ENCODE peak calls at places on chromosomes 6 and 20, in four cellular contexts. J is RPMI7951; H is stimulated activated CD4-positive, alpha-beta T cell treated with anti-CD3 and anti-CD28 coated beads, Interleukin-4, amount 100 ng/mL, for 1 hour; T is posterior cingulate gyrus. I is an unnamed sample.

GRCh38 chr20:45958593-45958992 is 13.4 kb downstream of the ZNF335 start:
- DNase-seq in J (no peak), H (no peak), T (no peak), I (no peak)

GRCh38 chr6:23265270-23265669 is 695.9 kb downstream of the HDGFL1 start:
- DNase-seq in J (no peak), H (no peak), T (no peak), I (no peak)

GRCh38 chr6:46935687-46936086 is 13.9 kb upstream of the ADGRF5 start:
- DNase-seq in J (no peak), H (no peak), T (no peak), I (no peak)

GRCh38 chr20:63750807-63751470 is 11.4 kb downstream of the SLC2A4RG start:
- DNase-seq in J (no peak), H (peak; percentile 60), T (peak; percentile 57), I (no peak)

GRCh38 chr20:46022411-46023147 is 6.4 kb upstream of the SLC12A5 start:
- DNase-seq in J (no peak), H (peak; percentile 81), T (peak; percentile 95), I (peak; percentile 82)

GRCh38 chr6:43738267-43738676 is 31.7 kb upstream of the VEGFA start:
- DNase-seq in J (no peak), H (no peak), T (no peak), I (peak; percentile 62)

GRCh38 chr6:21633511-21634109 is 40.1 kb downstream of the SOX4 start:
- DNase-seq in J (no peak), H (no peak), T (no peak), I (no peak)

GRCh38 chr6:85798934-85799490 is 156.3 kb upstream of the SYNCRIP start:
- DNase-seq in J (no peak), H (no peak), T (no peak), I (no peak)

GRCh38 chr6:93299622-93300021 is 119.7 kb downstream of the EPHA7 start:
- DNase-seq in J (no peak), H (no peak), T (no peak), I (no peak)

GRCh38 chr6:43009124-43009523 is 4.6 kb downstream of the MEA1 start:
- DNase-seq in J (peak; percentile 39), H (peak; percentile 47), T (peak; percentile 54), I (peak; percentile 67)

GRCh38 chr6:47634210-47635047 is 64.0 kb upstream of the ADGRF4 start:
- DNase-seq in J (no peak), H (no peak), T (no peak), I (no peak)

GRCh38 chr6:53894086-53894485 is 99.3 kb downstream of the LRRC1 start:
- DNase-seq in J (peak; percentile 41), H (peak; percentile 7), T (no peak), I (no peak)

GRCh38 chr20:55067158-55067825 is 591.9 kb downstream of the DOK5 start:
- DNase-seq in J (peak; percentile 4), H (no peak), T (no peak), I (no peak)

GRCh38 chr6:131627724-131628682 is at the start of gene MED23:
- DNase-seq in J (peak; percentile 91), H (peak; percentile 97), T (peak; percentile 99), I (peak; percentile 97)

GRCh38 chr20:48921883-48922867 is 664 bp downstream of the ARFGEF2 start:
- DNase-seq in J (peak; percentile 67), H (no peak), T (peak; percentile 86), I (peak; percentile 89)

GRCh38 chr6:163438940-163439335 is 24.4 kb downstream of the QKI start:
- DNase-seq in J (peak; percentile 52), H (peak; percentile 7), T (no peak), I (peak; percentile 80)

I was measured in erythroblast.